ENCODE peak calls at places on chromosomes 7 and 10, in five cellular contexts. One of them, this sample, is unnamed. For H4K20me1, the result is how much of the 10 kb centered on the place peaks cover.

GRCh38 chr10:80412521-80412920 is 4.2 kb downstream of the PRXL2A start:
- DNase-seq in neural progenitor cell: no peak
- DNase-seq in IMR-90: no peak
- DNase-seq in fibroblast of lung: no peak
- DNase-seq in GM23338: no peak
- DNase-seq in this sample: no peak

GRCh38 chr7:1754345-1754908 is 84.3 kb downstream of the ELFN1 start:
- DNase-seq in neural progenitor cell: no peak
- DNase-seq in IMR-90: no peak
- DNase-seq in fibroblast of lung: no peak
- DNase-seq in GM23338: no peak
- DNase-seq in this sample: no peak

GRCh38 chr7:116353614-116354013 is 143.3 kb downstream of the TES start:
- DNase-seq in neural progenitor cell: no peak
- DNase-seq in IMR-90: no peak
- DNase-seq in fibroblast of lung: no peak
- DNase-seq in GM23338: no peak
- DNase-seq in this sample: no peak

GRCh38 chr7:584122-584465 is 64.4 kb upstream of the PDGFA start:
- DNase-seq in neural progenitor cell: no peak
- DNase-seq in IMR-90: no peak
- DNase-seq in fibroblast of lung: no peak
- DNase-seq in GM23338: no peak
- DNase-seq in this sample: no peak

GRCh38 chr10:88347022-88347421 is 236.1 kb downstream of the RNLS start:
- DNase-seq in neural progenitor cell: no peak
- DNase-seq in IMR-90: no peak
- DNase-seq in fibroblast of lung: no peak
- DNase-seq in GM23338: no peak
- DNase-seq in this sample: no peak

GRCh38 chr10:78594938-78595645 is 473.7 kb upstream of the ZMIZ1 start:
- DNase-seq in neural progenitor cell: no peak
- DNase-seq in IMR-90: no peak
- DNase-seq in fibroblast of lung: peak
- DNase-seq in GM23338: no peak
- DNase-seq in this sample: no peak

GRCh38 chr10:1360581-1361164 is 304.5 kb downstream of the WDR37 start:
- DNase-seq in neural progenitor cell: peak
- DNase-seq in IMR-90: no peak
- DNase-seq in fibroblast of lung: peak
- DNase-seq in GM23338: peak
- DNase-seq in this sample: no peak

GRCh38 chr10:34716234-34716633 is 98.9 kb downstream of the PARD3 start:
- DNase-seq in neural progenitor cell: no peak
- DNase-seq in IMR-90: no peak
- DNase-seq in fibroblast of lung: no peak
- DNase-seq in GM23338: no peak
- DNase-seq in this sample: no peak

GRCh38 chr7:28174442-28174841 is 6.2 kb downstream of the JAZF1 start:
- DNase-seq in neural progenitor cell: no peak
- DNase-seq in IMR-90: no peak
- DNase-seq in fibroblast of lung: no peak
- DNase-seq in GM23338: no peak
- DNase-seq in this sample: no peak

GRCh38 chr10:128074589-128074988 is 51.6 kb downstream of the MKI67 start:
- DNase-seq in neural progenitor cell: no peak
- DNase-seq in IMR-90: no peak
- DNase-seq in fibroblast of lung: no peak
- DNase-seq in GM23338: no peak
- DNase-seq in this sample: no peak

GRCh38 chr10:127576751-127577161 is 27.6 kb downstream of the NPS start:
- DNase-seq in neural progenitor cell: no peak
- DNase-seq in IMR-90: no peak
- DNase-seq in fibroblast of lung: no peak
- DNase-seq in GM23338: no peak
- DNase-seq in this sample: no peak

GRCh38 chr7:118861581-118861980 is 637.1 kb downstream of the ANKRD7 start:
- DNase-seq in neural progenitor cell: no peak
- DNase-seq in IMR-90: no peak
- DNase-seq in fibroblast of lung: no peak
- DNase-seq in GM23338: no peak
- DNase-seq in this sample: no peak

GRCh38 chr10:52387744-52388143 is 73.7 kb downstream of the DKK1 start:
- DNase-seq in neural progenitor cell: no peak
- DNase-seq in IMR-90: no peak
- DNase-seq in fibroblast of lung: no peak
- DNase-seq in GM23338: peak
- DNase-seq in this sample: peak

GRCh38 chr10:44384601-44385422 is at the start of gene CXCL12:
- DNase-seq in neural progenitor cell: peak
- DNase-seq in IMR-90: peak
- DNase-seq in fibroblast of lung: no peak
- DNase-seq in GM23338: peak
- DNase-seq in this sample: no peak

GRCh38 chr10:22086730-22087364 is 83.3 kb upstream of the DNAJC1 start:
- DNase-seq in neural progenitor cell: peak
- DNase-seq in IMR-90: peak
- DNase-seq in fibroblast of lung: peak
- DNase-seq in GM23338: peak
- DNase-seq in this sample: peak

GRCh38 chr10:87531908-87532622 is 27.4 kb downstream of the MINPP1 start:
- DNase-seq in neural progenitor cell: no peak
- DNase-seq in IMR-90: peak
- DNase-seq in fibroblast of lung: peak
- DNase-seq in GM23338: no peak
- DNase-seq in this sample: no peak

DNA sequence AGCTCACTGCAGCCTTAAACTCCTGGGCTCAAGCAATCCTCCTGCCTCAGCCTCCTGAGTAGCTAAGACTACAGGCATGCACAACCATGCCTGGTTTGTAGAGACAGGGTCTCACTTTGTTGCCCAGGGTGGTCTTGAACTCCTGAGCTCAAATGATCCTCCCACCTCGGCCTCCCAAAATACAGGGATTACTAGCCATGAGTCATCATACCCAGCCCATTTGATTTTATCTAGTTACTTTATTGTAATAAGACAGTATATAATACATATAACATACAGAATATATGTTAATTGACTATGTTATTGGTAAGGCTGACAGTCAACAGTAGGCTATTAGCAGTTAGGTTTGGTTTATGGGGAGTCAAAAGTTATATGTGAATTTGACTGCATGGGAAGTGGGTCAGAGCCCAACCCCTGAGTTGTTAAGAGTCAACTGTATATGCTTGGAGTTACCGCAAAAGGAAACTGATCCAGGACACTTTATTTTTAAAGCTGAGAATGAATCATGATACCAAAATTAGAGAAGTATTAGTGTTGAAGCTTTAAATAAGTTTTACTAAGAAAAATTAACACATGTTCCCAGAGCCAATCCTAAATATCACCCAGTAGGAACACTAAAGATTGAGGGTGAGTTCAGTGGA is 20.7 kb upstream of the KMT2E start:
- DNase-seq in neural progenitor cell: no peak
- DNase-seq in IMR-90: no peak
- DNase-seq in fibroblast of lung: no peak
- DNase-seq in GM23338: no peak
- DNase-seq in this sample: no peak
- H4K20me1 ChIP-seq in neural progenitor cell: under half
- H4K20me1 ChIP-seq in IMR-90: half or more
- H4K20me1 ChIP-seq in fibroblast of lung: under half
- H4K20me1 ChIP-seq in GM23338: half or more
- H4K20me1 ChIP-seq in this sample: under half

DNA sequence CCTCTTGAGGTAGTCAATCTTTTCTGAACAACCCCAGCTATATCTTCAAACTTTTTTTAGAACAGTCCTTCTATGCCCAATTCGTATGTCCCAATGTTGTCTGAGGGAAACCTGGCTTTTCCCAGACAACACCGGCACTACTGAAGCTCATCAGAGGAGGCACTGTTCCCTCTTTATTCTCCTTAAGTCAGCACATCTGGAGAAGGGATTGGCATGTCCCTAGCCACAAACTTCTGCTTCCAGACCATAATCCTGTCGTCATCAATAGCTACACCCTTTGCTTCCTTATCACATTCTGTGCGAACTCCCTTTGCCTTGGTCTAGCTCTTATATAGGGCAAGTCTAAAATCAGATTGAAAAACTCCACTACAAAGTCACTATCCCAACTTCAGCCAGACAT is 22.9 kb downstream of the PON3 start:
- DNase-seq in neural progenitor cell: no peak
- DNase-seq in IMR-90: no peak
- DNase-seq in fibroblast of lung: no peak
- DNase-seq in GM23338: no peak
- DNase-seq in this sample: no peak
- TF ChIP-seq CTCF in neural progenitor cell: peak
- TF ChIP-seq CTCF in IMR-90: no peak
- TF ChIP-seq CTCF in fibroblast of lung: no peak
- TF ChIP-seq CTCF in GM23338: peak
- TF ChIP-seq CTCF in this sample: no peak

DNA sequence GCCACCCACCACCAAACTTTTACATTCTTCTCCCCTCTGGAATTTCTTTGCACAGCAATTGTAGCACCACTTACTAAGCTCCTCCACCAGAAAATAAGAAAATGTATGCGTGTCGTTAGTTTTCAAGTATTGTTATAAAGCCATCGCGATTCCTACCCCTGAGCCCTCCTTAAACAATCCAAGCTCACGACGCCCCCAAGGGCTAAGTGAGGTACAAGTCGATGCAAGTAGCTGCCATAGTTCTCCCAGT is 1.3 kb downstream of the FRAT2 start:
- DNase-seq in neural progenitor cell: peak
- DNase-seq in IMR-90: peak
- DNase-seq in fibroblast of lung: peak
- DNase-seq in GM23338: peak
- DNase-seq in this sample: no peak
- H4K20me1 ChIP-seq in neural progenitor cell: half or more
- H4K20me1 ChIP-seq in IMR-90: under half
- H4K20me1 ChIP-seq in fibroblast of lung: under half
- H4K20me1 ChIP-seq in GM23338: under half
- H4K20me1 ChIP-seq in this sample: under half

GRCh38 chr10:7622969-7623368 is 43.8 kb downstream of the ITIH5 start:
- DNase-seq in neural progenitor cell: peak
- DNase-seq in IMR-90: no peak
- DNase-seq in fibroblast of lung: no peak
- DNase-seq in GM23338: peak
- DNase-seq in this sample: no peak
- TF ChIP-seq CTCF in neural progenitor cell: peak
- TF ChIP-seq CTCF in IMR-90: no peak
- TF ChIP-seq CTCF in fibroblast of lung: peak
- TF ChIP-seq CTCF in GM23338: peak
- TF ChIP-seq CTCF in this sample: no peak

GRCh38 chr10:103630156-103630555 is 136.7 kb downstream of the NEURL1 start:
- DNase-seq in neural progenitor cell: no peak
- DNase-seq in IMR-90: no peak
- DNase-seq in fibroblast of lung: no peak
- DNase-seq in GM23338: no peak
- DNase-seq in this sample: no peak
- H4K20me1 ChIP-seq in neural progenitor cell: under half
- H4K20me1 ChIP-seq in IMR-90: under half
- H4K20me1 ChIP-seq in fibroblast of lung: under half
- H4K20me1 ChIP-seq in GM23338: under half
- H4K20me1 ChIP-seq in this sample: under half